ENCODE peak calls at places on chromosome 17, in five cellular contexts. Z is HuH-7.5; X is stimulated activated CD4-positive, alpha-beta T cell treated with anti-CD3 and anti-CD28 coated beads, Interleukin-1b, Interleukin-23, amount 100 ng/mL, for 24 hours; V is lower lobe of right lung; G is H54. R is an unnamed sample.

GRCh38 chr17:9875441-9875840 is 29.6 kb downstream of the RCVRN start:
- DNase-seq in G (peak), X (no peak), Z (no peak), V (no peak), R (no peak)

GRCh38 chr17:14033166-14033565 is 36.1 kb upstream of the COX10 start:
- DNase-seq in G (no peak), X (no peak), V (no peak), Z (no peak), R (no peak)

GRCh38 chr17:1469231-1469852 is 13.3 kb upstream of the CRK start:
- DNase-seq in X (no peak), Z (no peak), V (no peak), G (no peak), R (no peak)

GRCh38 chr17:78131172-78132085 is 858 bp downstream of the TMC8 start:
- DNase-seq in G (no peak), X (no peak), Z (no peak), V (no peak), R (peak)

GRCh38 chr17:81419886-81420768 is 24.9 kb downstream of the BAHCC1 start:
- DNase-seq in G (no peak), X (no peak), Z (no peak), V (no peak), R (no peak)

GRCh38 chr17:65459667-65460415 is 101.6 kb downstream of the AXIN2 start:
- DNase-seq in V (no peak), G (no peak), Z (no peak), X (no peak), R (no peak)

GRCh38 chr17:36064142-36064541 is at the start of gene CCL18:
- DNase-seq in G (no peak), Z (no peak), V (no peak), X (no peak), R (no peak)

GRCh38 chr17:58756246-58757161 is 850 bp downstream of the PPM1E start:
- DNase-seq in Z (peak), G (peak), V (no peak), X (no peak), R (no peak)

GRCh38 chr17:9566067-9566466 is 9.6 kb downstream of the STX8 start:
- DNase-seq in V (no peak), Z (no peak), X (no peak), G (no peak), R (no peak)

GRCh38 chr17:45104029-45104428 is 28.3 kb downstream of the PLCD3 start:
- DNase-seq in G (no peak), X (no peak), V (no peak), Z (no peak), R (no peak)

GRCh38 chr17:3475155-3475808 is 515 bp upstream of the ASPA start:
- DNase-seq in G (no peak), Z (no peak), X (no peak), V (no peak), R (no peak)

GRCh38 chr17:18219016-18219415 is 6.4 kb upstream of the LLGL1 start:
- DNase-seq in G (no peak), Z (no peak), V (no peak), X (no peak), R (no peak)

GRCh38 chr17:57478433-57478832 is 222.1 kb downstream of the MSI2 start:
- DNase-seq in G (no peak), X (no peak), Z (no peak), V (no peak), R (no peak)

GRCh38 chr17:64411999-64412771 is 21.5 kb upstream of the PECAM1 start:
- DNase-seq in V (peak), Z (no peak), G (no peak), X (no peak), R (peak)